ENCODE peak calls at places on chromosomes 13 and 19, in nine cellular contexts. M is activated naive CD4-positive, alpha-beta T cell treated with Interleukin-2 at 50 U/mL for 16 hours; O is head of caudate nucleus; E is stimulated activated CD8-positive, alpha-beta memory T cell treated with anti-CD3 and anti-CD28 coated beads, Interleukin-12 subunit alpha, Interleukin-12 subunit beta, amount 100 ng/mL, for 4 hours; J is ecto neural progenitor cell; R is B cell; T is fibroblast of lung; G is COR-L47; L is T-helper 22 cell. W is an unnamed sample.

GRCh38 chr19:4957981-4958380 is 10.9 kb upstream of the KDM4B start:
- DNase-seq in G (no peak), O (no peak), M (no peak), R (no peak), L (no peak), T (no peak), J (no peak), E (no peak), W (no peak)

GRCh38 chr13:114068723-114069322 is 63.6 kb downstream of the RASA3 start:
- DNase-seq in G (no peak), T (peak), O (no peak), E (no peak), M (no peak), R (no peak), J (no peak), L (no peak), W (no peak)

GRCh38 chr13:106847049-106847448 is 279.1 kb upstream of the ARGLU1 start:
- DNase-seq in M (no peak), E (no peak), T (no peak), L (no peak), O (no peak), R (no peak), G (no peak), J (no peak), W (no peak)

GRCh38 chr13:106515635-106516254 is 19.7 kb downstream of the EFNB2 start:
- DNase-seq in E (no peak), T (no peak), O (no peak), L (no peak), J (no peak), G (no peak), M (no peak), R (no peak), W (no peak)

GRCh38 chr13:92463134-92463533 is 763.5 kb upstream of the GPC6 start:
- DNase-seq in E (no peak), M (no peak), R (no peak), L (no peak), T (no peak), J (no peak), O (no peak), G (peak), W (no peak)

GRCh38 chr19:4390017-4390861 is 10.1 kb downstream of the SH3GL1 start:
- DNase-seq in R (no peak), G (no peak), T (peak), E (no peak), J (peak), L (no peak), M (no peak), O (no peak), W (no peak)

GRCh38 chr13:99124695-99125334 is 75.8 kb upstream of the UBAC2 start:
- DNase-seq in J (no peak), E (no peak), O (no peak), M (no peak), G (no peak), R (no peak), T (peak), L (no peak), W (no peak)

GRCh38 chr13:91017031-91017668 is 330.3 kb upstream of the MIR17HG start:
- DNase-seq in J (peak), M (no peak), L (no peak), R (peak), G (peak), E (no peak), T (peak), O (peak), W (no peak)

GRCh38 chr19:18416778-18417249 is 2.4 kb upstream of the SSBP4 start:
- DNase-seq in G (peak), J (peak), O (peak), T (peak), R (peak), M (peak), E (peak), L (peak), W (peak)

GRCh38 chr13:22801402-22802003 is 379.3 kb upstream of the SGCG start:
- DNase-seq in O (no peak), G (peak), M (no peak), L (no peak), J (no peak), E (no peak), R (peak), T (no peak), W (no peak)

GRCh38 chr19:47459477-47459876 is 12.2 kb downstream of the SLC8A2 start:
- DNase-seq in T (no peak), O (no peak), E (no peak), L (no peak), G (no peak), M (no peak), R (no peak), J (no peak), W (no peak)

GRCh38 chr13:51802601-51803000 is 1.4 kb downstream of the DHRS12 start:
- DNase-seq in G (no peak), J (no peak), M (no peak), O (no peak), E (no peak), T (no peak), R (no peak), L (no peak), W (no peak)

GRCh38 chr13:79485014-79485441 is 4.1 kb downstream of the NDFIP2 start:
- DNase-seq in M (no peak), L (no peak), O (no peak), G (no peak), R (no peak), E (no peak), J (no peak), T (peak), W (no peak)

GRCh38 chr13:35392768-35393167 is 83.7 kb downstream of the MAB21L1 start:
- DNase-seq in E (no peak), G (no peak), M (no peak), R (no peak), J (no peak), L (no peak), T (no peak), O (no peak), W (no peak)

GRCh38 chr19:46134527-46134926 is 10.0 kb upstream of the IGFL3 start:
- DNase-seq in L (no peak), E (no peak), R (no peak), T (peak), G (no peak), O (no peak), M (no peak), J (no peak), W (no peak)

GRCh38 chr19:33796164-33797100 is at the start of gene KCTD15:
- DNase-seq in O (no peak), J (peak), G (peak), T (peak), R (peak), E (no peak), L (no peak), M (peak), W (peak)

GRCh38 chr19:49614096-49614857 is 23.3 kb downstream of the PRR12 start:
- DNase-seq in L (no peak), T (peak), O (no peak), M (peak), J (no peak), E (no peak), G (no peak), R (no peak), W (no peak)

GRCh38 chr19:28553005-28553404 is 659.9 kb downstream of the UQCRFS1 start:
- DNase-seq in O (no peak), G (no peak), T (peak), M (no peak), E (no peak), L (no peak), J (no peak), R (no peak), W (no peak)

GRCh38 chr19:35041548-35042055 is at the start of gene HPN:
- DNase-seq in J (no peak), E (no peak), M (no peak), G (no peak), L (no peak), O (no peak), R (no peak), T (no peak), W (no peak)

GRCh38 chr13:94115054-94115453 is 364.4 kb downstream of the DCT start:
- DNase-seq in O (no peak), G (no peak), J (no peak), L (no peak), E (no peak), T (no peak), R (no peak), M (no peak), W (no peak)

GRCh38 chr13:41605319-41606285 is 148.3 kb downstream of the RGCC start:
- DNase-seq in J (no peak), L (no peak), R (no peak), G (no peak), M (no peak), O (no peak), T (peak), E (no peak), W (no peak)

GRCh38 chr19:16330368-16330801 is 5.8 kb downstream of the KLF2 start:
- DNase-seq in M (peak), E (peak), L (peak), T (peak), J (no peak), R (peak), O (no peak), G (no peak), W (peak)

GRCh38 chr19:31347356-31347755 is 1.9 kb downstream of the TSHZ3 start:
- DNase-seq in J (no peak), L (no peak), M (no peak), G (no peak), R (no peak), T (peak), E (no peak), O (no peak), W (no peak)

GRCh38 chr19:55632463-55632834 is 8.1 kb upstream of the ZNF784 start:
- DNase-seq in T (peak), J (peak), E (peak), M (peak), R (peak), O (peak), G (peak), L (peak), W (peak)

GRCh38 chr19:20367811-20368294 is 197.7 kb downstream of the ZNF737 start:
- DNase-seq in G (no peak), T (no peak), O (peak), L (no peak), J (peak), R (no peak), E (no peak), M (no peak), W (no peak)

GRCh38 chr19:3368848-3369336 is 2.5 kb downstream of the NFIC start:
- DNase-seq in R (no peak), G (no peak), E (no peak), L (no peak), O (no peak), T (peak), J (no peak), M (no peak), W (no peak)

GRCh38 chr13:23515116-23515515 is 55.1 kb upstream of the TNFRSF19 start:
- DNase-seq in T (no peak), M (no peak), E (no peak), O (no peak), G (no peak), R (no peak), L (no peak), J (no peak), W (no peak)

GRCh38 chr13:108859202-108860012 is 230.0 kb downstream of the MYO16 start:
- DNase-seq in M (no peak), T (peak), R (no peak), O (no peak), J (no peak), E (no peak), L (no peak), G (no peak), W (no peak)

GRCh38 chr13:25046274-25046984 is 49.5 kb upstream of the PABPC3 start:
- DNase-seq in J (peak), O (peak), T (no peak), M (no peak), G (no peak), R (peak), L (no peak), E (no peak), W (no peak)

GRCh38 chr13:80214521-80214941 is 126.4 kb downstream of the SPRY2 start:
- DNase-seq in M (no peak), R (no peak), E (no peak), G (peak), J (no peak), L (no peak), T (peak), O (no peak), W (no peak)

GRCh38 chr19:12793290-12794195 is 2.3 kb downstream of the JUNB start:
- DNase-seq in M (peak), L (peak), O (peak), G (peak), R (peak), E (peak), T (peak), J (peak), W (peak)

GRCh38 chr19:38879400-38879751 is 1.3 kb upstream of the RINL start:
- DNase-seq in O (no peak), L (no peak), R (no peak), J (no peak), T (no peak), M (no peak), E (no peak), G (no peak), W (no peak)

GRCh38 chr19:2149980-2150793 is 1.2 kb downstream of the AP3D1 start:
- DNase-seq in G (no peak), O (no peak), L (no peak), E (no peak), M (no peak), T (peak), R (peak), J (no peak), W (peak)

GRCh38 chr19:42242071-42242511 is 311 bp downstream of the GSK3A start:
- DNase-seq in O (peak), R (no peak), G (no peak), J (no peak), M (peak), E (no peak), T (no peak), L (no peak), W (peak)

GRCh38 chr19:9720541-9720940 is 45.6 kb upstream of the ZNF562 start:
- DNase-seq in T (no peak), O (no peak), E (no peak), R (no peak), L (no peak), J (peak), G (no peak), M (no peak), W (no peak)

GRCh38 chr13:50707533-50708096 is 135.9 kb downstream of the DLEU7 start:
- DNase-seq in G (no peak), O (no peak), J (no peak), T (no peak), R (no peak), E (no peak), M (no peak), L (no peak), W (no peak)

GRCh38 chr13:47081850-47082249 is 185.0 kb upstream of the HTR2A start:
- DNase-seq in O (peak), E (no peak), G (no peak), M (no peak), L (no peak), R (no peak), J (no peak), T (no peak), W (no peak)